ENCODE peak calls at places on chromosomes 2 and 18, in eight cellular contexts. H is AG09319; Q is hypothalamus; A is nephron progenitor cell; B is NCI-H748 treated with DMSO at 0.1 percent for 48 hours; Y is activated naive CD4-positive, alpha-beta T cell; R is fibroblast of the aortic adventitia; F is frontal cortex. C is an unnamed sample.
A peak's percentile ranks its signal among the peaks of the same experiment; 100 is the strongest.

GRCh38 chr2:24175631-24176030 is 778 bp downstream of the FAM228A start:
- DNase-seq in A (no peak), H (no peak), Y (no peak), R (peak; percentile 29), F (no peak), Q (no peak), B (no peak), C (no peak)

GRCh38 chr2:143300531-143300930 is 171.3 kb downstream of the ARHGAP15 start:
- DNase-seq in B (no peak), Y (no peak), H (no peak), F (no peak), A (no peak), R (no peak), Q (no peak), C (no peak)

GRCh38 chr18:26981373-26982082 is 116.0 kb upstream of the AQP4 start:
- DNase-seq in Q (peak; percentile 9), F (no peak), R (no peak), B (peak; percentile 53), Y (no peak), H (no peak), A (no peak), C (no peak)

GRCh38 chr2:56571074-56571473 is 387.3 kb downstream of the CCDC85A start:
- DNase-seq in Q (no peak), F (no peak), A (no peak), H (no peak), B (no peak), Y (no peak), R (no peak), C (no peak)

GRCh38 chr2:16281451-16282330 is 341.3 kb downstream of the MYCN start:
- DNase-seq in F (peak; percentile 52), B (peak; percentile 68), R (no peak), H (no peak), A (peak; percentile 36), Q (peak; percentile 49), Y (no peak), C (peak; percentile 31)

GRCh38 chr18:78681396-78681795 is 298.2 kb upstream of the SALL3 start:
- DNase-seq in R (no peak), B (no peak), Y (no peak), Q (no peak), H (no peak), F (no peak), A (no peak), C (no peak)

GRCh38 chr2:127419448-127420038 is 1.3 kb downstream of the PROC start:
- DNase-seq in A (no peak), Y (no peak), R (no peak), B (no peak), Q (no peak), H (no peak), F (no peak), C (no peak)

GRCh38 chr2:138689705-138690104 is 90.5 kb downstream of the NXPH2 start:
- DNase-seq in Y (no peak), F (no peak), R (no peak), H (no peak), B (no peak), Q (no peak), A (no peak), C (no peak)

GRCh38 chr18:21865043-21865442 is 124.5 kb downstream of the MIB1 start:
- DNase-seq in Y (no peak), B (no peak), R (no peak), Q (no peak), A (no peak), H (no peak), F (no peak), C (no peak)

GRCh38 chr2:236177604-236177966 is 9.4 kb upstream of the GBX2 start:
- DNase-seq in Q (no peak), R (no peak), H (no peak), B (peak; percentile 34), A (peak; percentile 72), Y (no peak), F (no peak), C (peak; percentile 3)

GRCh38 chr2:137823196-137823595 is 141.1 kb upstream of the HNMT start:
- DNase-seq in Y (no peak), A (no peak), B (no peak), F (no peak), R (no peak), Q (no peak), H (no peak), C (no peak)

GRCh38 chr2:12718662-12719399 is 2.1 kb downstream of the TRIB2 start:
- DNase-seq in R (no peak), B (peak; percentile 48), A (peak; percentile 30), Y (peak; percentile 24), H (no peak), F (no peak), Q (no peak), C (no peak)

GRCh38 chr2:240790370-240791210 is 29.4 kb downstream of the KIF1A start:
- DNase-seq in H (no peak), R (no peak), B (no peak), F (no peak), A (peak; percentile 8), Q (no peak), Y (no peak), C (no peak)

GRCh38 chr2:232573821-232574435 is 23.4 kb downstream of the EIF4E2 start:
- DNase-seq in R (no peak), Q (peak; percentile 32), B (no peak), A (no peak), H (no peak), Y (no peak), F (no peak), C (no peak)

GRCh38 chr2:1929962-1930361 is 185.6 kb upstream of the PXDN start:
- DNase-seq in Q (no peak), F (no peak), Y (no peak), H (no peak), A (no peak), B (no peak), R (no peak), C (no peak)

GRCh38 chr2:71252862-71253261 is 26.0 kb upstream of the PAIP2B start:
- DNase-seq in R (no peak), H (no peak), Y (no peak), A (no peak), B (no peak), F (no peak), Q (no peak), C (no peak)

GRCh38 chr2:233814063-233814435 is 35.9 kb downstream of the MROH2A start:
- DNase-seq in Q (no peak), F (no peak), H (no peak), R (peak; percentile 14), Y (no peak), B (no peak), A (no peak), C (no peak)

GRCh38 chr2:30267576-30267975 is 36.2 kb downstream of the LBH start:
- DNase-seq in Q (no peak), H (no peak), F (no peak), B (no peak), Y (no peak), R (no peak), A (no peak), C (no peak)

GRCh38 chr2:16324544-16324937 is 341.1 kb downstream of the CYRIA start:
- DNase-seq in Q (no peak), B (no peak), H (no peak), A (no peak), Y (no peak), R (no peak), F (no peak), C (no peak)

GRCh38 chr2:233416706-233417105 is 62.4 kb downstream of the DGKD start:
- DNase-seq in R (no peak), H (no peak), Q (no peak), B (no peak), F (no peak), Y (no peak), A (no peak), C (no peak)

GRCh38 chr18:42113529-42114191 is 158.6 kb downstream of the PIK3C3 start:
- DNase-seq in H (peak; percentile 11), F (no peak), A (no peak), Y (no peak), B (no peak), R (peak; percentile 82), Q (no peak), C (no peak)

GRCh38 chr18:22210331-22210754 is 41.0 kb downstream of the GATA6 start:
- DNase-seq in R (peak; percentile 94), Q (no peak), F (no peak), B (no peak), Y (no peak), H (no peak), A (no peak), C (no peak)

GRCh38 chr2:96739633-96740428 is at the start of gene LMAN2L:
- DNase-seq in F (peak; percentile 89), R (peak; percentile 96), H (peak; percentile 93), A (peak; percentile 95), Y (peak; percentile 89), B (peak; percentile 81), Q (peak; percentile 99), C (peak; percentile 93)

GRCh38 chr2:215536476-215536875 is 100.6 kb upstream of the FN1 start:
- DNase-seq in B (no peak), Q (no peak), R (peak; percentile 49), Y (no peak), H (no peak), F (no peak), A (no peak), C (no peak)

GRCh38 chr18:48743046-48743445 is 204.2 kb downstream of the CTIF start:
- DNase-seq in H (peak; percentile 69), B (no peak), A (no peak), R (peak; percentile 90), F (no peak), Q (peak; percentile 18), Y (no peak), C (no peak)

GRCh38 chr18:21534327-21534726 is 66.2 kb downstream of the ESCO1 start:
- DNase-seq in F (no peak), H (no peak), B (no peak), R (no peak), A (no peak), Q (no peak), Y (no peak), C (no peak)

GRCh38 chr2:97645112-97645699 is 656 bp upstream of the COX5B start:
- DNase-seq in Q (no peak), R (no peak), F (no peak), B (peak; percentile 5), Y (peak; percentile 57), H (no peak), A (peak; percentile 24), C (no peak)

GRCh38 chr2:37593024-37593423 is 78.4 kb downstream of the CDC42EP3 start:
- DNase-seq in F (no peak), R (no peak), A (no peak), H (no peak), Q (no peak), Y (no peak), B (no peak), C (no peak)

GRCh38 chr2:103232882-103233281 is 471.1 kb downstream of the TMEM182 start:
- DNase-seq in Y (no peak), F (no peak), B (no peak), R (no peak), A (no peak), H (no peak), Q (no peak), C (no peak)

GRCh38 chr2:222973237-222973636 is 78.8 kb upstream of the KCNE4 start:
- DNase-seq in Q (no peak), F (no peak), B (no peak), A (no peak), H (no peak), Y (no peak), R (peak; percentile 22), C (no peak)